ENCODE peak calls at places on chromosomes 3 and 15, in eight cellular contexts. One of them, this sample, is unnamed.

GRCh38 chr3:23481660-23482278 is 278.6 kb downstream of the UBE2E2 start:
- DNase-seq in NCI-H82: no peak
- DNase-seq in mucosa of descending colon: no peak
- DNase-seq in PC-9: no peak
- DNase-seq in ACHN: no peak
- DNase-seq in NCI-H345: no peak
- DNase-seq in NCI-H460: no peak
- DNase-seq in germinal center: no peak
- DNase-seq in this sample: no peak

GRCh38 chr3:148975277-148975676 is 16.1 kb upstream of the GYG1 start:
- DNase-seq in NCI-H82: no peak
- DNase-seq in ACHN: no peak
- DNase-seq in NCI-H460: no peak
- DNase-seq in PC-9: no peak
- DNase-seq in NCI-H345: no peak
- DNase-seq in mucosa of descending colon: no peak
- DNase-seq in germinal center: no peak
- DNase-seq in this sample: no peak

GRCh38 chr15:69557340-69558137 is 104.9 kb downstream of the RPLP1 start:
- DNase-seq in ACHN: peak; percentile 94
- DNase-seq in PC-9: peak; percentile 95
- DNase-seq in germinal center: no peak
- DNase-seq in mucosa of descending colon: no peak
- DNase-seq in NCI-H82: peak; percentile 89
- DNase-seq in NCI-H460: peak; percentile 96
- DNase-seq in NCI-H345: peak; percentile 29
- DNase-seq in this sample: no peak

GRCh38 chr15:24039683-24040082 is 352.6 kb upstream of the NDN start:
- DNase-seq in NCI-H460: no peak
- DNase-seq in NCI-H345: no peak
- DNase-seq in germinal center: no peak
- DNase-seq in ACHN: no peak
- DNase-seq in mucosa of descending colon: no peak
- DNase-seq in PC-9: no peak
- DNase-seq in NCI-H82: no peak
- DNase-seq in this sample: no peak

GRCh38 chr15:40421246-40422157 is 15.9 kb downstream of the IVD start:
- DNase-seq in NCI-H345: peak; percentile 57
- DNase-seq in PC-9: no peak
- DNase-seq in ACHN: peak; percentile 57
- DNase-seq in NCI-H460: peak; percentile 62
- DNase-seq in mucosa of descending colon: peak; percentile 86
- DNase-seq in NCI-H82: peak; percentile 91
- DNase-seq in germinal center: peak; percentile 82
- DNase-seq in this sample: peak; percentile 71

GRCh38 chr15:52362497-52362896 is 66.9 kb upstream of the MYO5C start:
- DNase-seq in PC-9: no peak
- DNase-seq in ACHN: no peak
- DNase-seq in germinal center: no peak
- DNase-seq in NCI-H345: no peak
- DNase-seq in mucosa of descending colon: no peak
- DNase-seq in NCI-H460: no peak
- DNase-seq in NCI-H82: no peak
- DNase-seq in this sample: no peak

GRCh38 chr15:64478863-64479262 is 18.5 kb downstream of the ZNF609 start:
- DNase-seq in germinal center: no peak
- DNase-seq in PC-9: no peak
- DNase-seq in NCI-H460: no peak
- DNase-seq in ACHN: no peak
- DNase-seq in NCI-H345: no peak
- DNase-seq in mucosa of descending colon: no peak
- DNase-seq in NCI-H82: no peak
- DNase-seq in this sample: no peak

GRCh38 chr15:100712226-100712625 is 109.8 kb downstream of the ASB7 start:
- DNase-seq in NCI-H460: no peak
- DNase-seq in NCI-H82: no peak
- DNase-seq in NCI-H345: no peak
- DNase-seq in germinal center: no peak
- DNase-seq in PC-9: no peak
- DNase-seq in ACHN: no peak
- DNase-seq in mucosa of descending colon: peak; percentile 68
- DNase-seq in this sample: no peak

GRCh38 chr3:129576514-129577345 is 29.7 kb downstream of the PLXND1 start:
- DNase-seq in mucosa of descending colon: peak; percentile 87
- DNase-seq in germinal center: peak; percentile 90
- DNase-seq in ACHN: no peak
- DNase-seq in NCI-H345: peak; percentile 58
- DNase-seq in NCI-H460: no peak
- DNase-seq in NCI-H82: peak; percentile 55
- DNase-seq in PC-9: no peak
- DNase-seq in this sample: peak; percentile 79

GRCh38 chr3:149658444-149659172 is 783 bp upstream of the WWTR1 start:
- DNase-seq in mucosa of descending colon: peak; percentile 62
- DNase-seq in NCI-H345: peak; percentile 26
- DNase-seq in germinal center: peak; percentile 53
- DNase-seq in NCI-H82: peak; percentile 35
- DNase-seq in ACHN: peak; percentile 79
- DNase-seq in PC-9: peak; percentile 71
- DNase-seq in NCI-H460: peak; percentile 54
- DNase-seq in this sample: no peak

GRCh38 chr3:70740082-70740481 is 427.6 kb upstream of the MDFIC2 start:
- DNase-seq in mucosa of descending colon: no peak
- DNase-seq in NCI-H460: no peak
- DNase-seq in PC-9: no peak
- DNase-seq in NCI-H82: no peak
- DNase-seq in NCI-H345: no peak
- DNase-seq in germinal center: no peak
- DNase-seq in ACHN: no peak
- DNase-seq in this sample: no peak

GRCh38 chr15:23372284-23372683 is 17.7 kb downstream of the GOLGA8S start:
- DNase-seq in germinal center: no peak
- DNase-seq in NCI-H345: no peak
- DNase-seq in NCI-H460: no peak
- DNase-seq in ACHN: no peak
- DNase-seq in NCI-H82: no peak
- DNase-seq in mucosa of descending colon: no peak
- DNase-seq in PC-9: no peak
- DNase-seq in this sample: no peak

GRCh38 chr3:129259612-129260477 is 10.4 kb downstream of the COPG1 start:
- DNase-seq in NCI-H82: no peak
- DNase-seq in NCI-H460: no peak
- DNase-seq in germinal center: no peak
- DNase-seq in PC-9: no peak
- DNase-seq in ACHN: no peak
- DNase-seq in NCI-H345: no peak
- DNase-seq in mucosa of descending colon: no peak
- DNase-seq in this sample: no peak

GRCh38 chr15:69604050-69604378 is 151.4 kb downstream of the RPLP1 start:
- DNase-seq in germinal center: no peak
- DNase-seq in NCI-H82: peak; percentile 39
- DNase-seq in mucosa of descending colon: no peak
- DNase-seq in ACHN: no peak
- DNase-seq in PC-9: peak; percentile 84
- DNase-seq in NCI-H460: no peak
- DNase-seq in NCI-H345: peak; percentile 62
- DNase-seq in this sample: no peak

GRCh38 chr3:155195558-155195957 is 97.9 kb downstream of the STRIT1 start:
- DNase-seq in NCI-H460: no peak
- DNase-seq in PC-9: no peak
- DNase-seq in mucosa of descending colon: no peak
- DNase-seq in NCI-H82: no peak
- DNase-seq in NCI-H345: no peak
- DNase-seq in ACHN: no peak
- DNase-seq in germinal center: no peak
- DNase-seq in this sample: no peak

GRCh38 chr3:150249776-150250175 is 158.3 kb upstream of the TSC22D2 start:
- DNase-seq in PC-9: no peak
- DNase-seq in NCI-H460: no peak
- DNase-seq in NCI-H345: no peak
- DNase-seq in ACHN: no peak
- DNase-seq in germinal center: no peak
- DNase-seq in mucosa of descending colon: no peak
- DNase-seq in NCI-H82: peak; percentile 86
- DNase-seq in this sample: no peak

GRCh38 chr3:52925405-52926313 is 28.3 kb upstream of the STIMATE start:
- DNase-seq in NCI-H82: no peak
- DNase-seq in NCI-H460: no peak
- DNase-seq in germinal center: no peak
- DNase-seq in ACHN: no peak
- DNase-seq in mucosa of descending colon: no peak
- DNase-seq in PC-9: no peak
- DNase-seq in NCI-H345: no peak
- DNase-seq in this sample: no peak

GRCh38 chr3:114902691-114903101 is 244.4 kb downstream of the ZBTB20 start:
- DNase-seq in NCI-H460: no peak
- DNase-seq in mucosa of descending colon: no peak
- DNase-seq in ACHN: peak; percentile 49
- DNase-seq in NCI-H82: peak; percentile 10
- DNase-seq in germinal center: no peak
- DNase-seq in NCI-H345: no peak
- DNase-seq in PC-9: no peak
- DNase-seq in this sample: no peak

GRCh38 chr3:115040673-115041286 is 106.3 kb downstream of the ZBTB20 start:
- DNase-seq in germinal center: peak; percentile 26
- DNase-seq in NCI-H460: peak; percentile 19
- DNase-seq in NCI-H82: peak; percentile 70
- DNase-seq in NCI-H345: no peak
- DNase-seq in PC-9: peak; percentile 35
- DNase-seq in ACHN: peak; percentile 41
- DNase-seq in mucosa of descending colon: no peak
- DNase-seq in this sample: peak; percentile 30

GRCh38 chr3:184320099-184320445 is 5.7 kb downstream of the EIF4G1 start:
- DNase-seq in NCI-H345: peak; percentile 71
- DNase-seq in NCI-H82: no peak
- DNase-seq in germinal center: no peak
- DNase-seq in ACHN: peak; percentile 93
- DNase-seq in mucosa of descending colon: peak; percentile 95
- DNase-seq in NCI-H460: peak; percentile 89
- DNase-seq in PC-9: peak; percentile 87
- DNase-seq in this sample: no peak

GRCh38 chr3:66427352-66427751 is 73.5 kb downstream of the LRIG1 start:
- DNase-seq in ACHN: no peak
- DNase-seq in mucosa of descending colon: no peak
- DNase-seq in NCI-H460: no peak
- DNase-seq in germinal center: no peak
- DNase-seq in PC-9: no peak
- DNase-seq in NCI-H345: no peak
- DNase-seq in NCI-H82: no peak
- DNase-seq in this sample: no peak

GRCh38 chr15:74312445-74313007 is 54.9 kb downstream of the CYP11A1 start:
- DNase-seq in PC-9: no peak
- DNase-seq in NCI-H460: no peak
- DNase-seq in NCI-H345: peak; percentile 94
- DNase-seq in NCI-H82: peak; percentile 98
- DNase-seq in mucosa of descending colon: no peak
- DNase-seq in ACHN: no peak
- DNase-seq in germinal center: no peak
- DNase-seq in this sample: no peak

GRCh38 chr3:172347895-172348680 is 100.2 kb downstream of the GHSR start:
- DNase-seq in PC-9: peak; percentile 74
- DNase-seq in NCI-H82: no peak
- DNase-seq in germinal center: no peak
- DNase-seq in NCI-H460: no peak
- DNase-seq in mucosa of descending colon: no peak
- DNase-seq in NCI-H345: no peak
- DNase-seq in ACHN: no peak
- DNase-seq in this sample: no peak

GRCh38 chr15:51620647-51621046 is 1.9 kb downstream of the DMXL2 start:
- DNase-seq in germinal center: peak; percentile 6
- DNase-seq in PC-9: no peak
- DNase-seq in NCI-H460: no peak
- DNase-seq in ACHN: no peak
- DNase-seq in mucosa of descending colon: no peak
- DNase-seq in NCI-H345: peak; percentile 6
- DNase-seq in NCI-H82: peak; percentile 54
- DNase-seq in this sample: no peak

GRCh38 chr15:63049747-63050439 is 7.3 kb downstream of the TPM1 start:
- DNase-seq in NCI-H345: no peak
- DNase-seq in PC-9: no peak
- DNase-seq in mucosa of descending colon: no peak
- DNase-seq in NCI-H460: no peak
- DNase-seq in germinal center: no peak
- DNase-seq in ACHN: peak; percentile 20
- DNase-seq in NCI-H82: no peak
- DNase-seq in this sample: no peak

GRCh38 chr3:60645801-60646200 is 605.5 kb downstream of the FHIT start:
- DNase-seq in ACHN: no peak
- DNase-seq in NCI-H82: no peak
- DNase-seq in NCI-H345: no peak
- DNase-seq in mucosa of descending colon: no peak
- DNase-seq in germinal center: no peak
- DNase-seq in PC-9: no peak
- DNase-seq in NCI-H460: no peak
- DNase-seq in this sample: no peak

GRCh38 chr3:188830955-188831354 is 340.8 kb upstream of the TPRG1 start:
- DNase-seq in NCI-H82: peak; percentile 13
- DNase-seq in mucosa of descending colon: no peak
- DNase-seq in NCI-H460: peak; percentile 1
- DNase-seq in NCI-H345: no peak
- DNase-seq in ACHN: peak; percentile 7
- DNase-seq in germinal center: no peak
- DNase-seq in PC-9: no peak
- DNase-seq in this sample: no peak

GRCh38 chr3:12193485-12194165 is 34.9 kb upstream of the TIMP4 start:
- DNase-seq in ACHN: peak; percentile 92
- DNase-seq in NCI-H460: peak; percentile 88
- DNase-seq in PC-9: peak; percentile 96
- DNase-seq in mucosa of descending colon: no peak
- DNase-seq in NCI-H345: no peak
- DNase-seq in NCI-H82: no peak
- DNase-seq in germinal center: no peak
- DNase-seq in this sample: no peak

GRCh38 chr3:14397531-14397930 is 4.9 kb upstream of the SLC6A6 start:
- DNase-seq in NCI-H460: no peak
- DNase-seq in ACHN: no peak
- DNase-seq in NCI-H345: no peak
- DNase-seq in NCI-H82: no peak
- DNase-seq in germinal center: no peak
- DNase-seq in mucosa of descending colon: no peak
- DNase-seq in PC-9: no peak
- DNase-seq in this sample: no peak

GRCh38 chr3:138747229-138747628 is 87.5 kb downstream of the PIK3CB start:
- DNase-seq in germinal center: no peak
- DNase-seq in ACHN: no peak
- DNase-seq in NCI-H82: no peak
- DNase-seq in mucosa of descending colon: no peak
- DNase-seq in NCI-H460: no peak
- DNase-seq in NCI-H345: no peak
- DNase-seq in PC-9: no peak
- DNase-seq in this sample: no peak

GRCh38 chr3:185744997-185745843 is 79.6 kb downstream of the IGF2BP2 start:
- DNase-seq in NCI-H82: no peak
- DNase-seq in PC-9: no peak
- DNase-seq in NCI-H460: no peak
- DNase-seq in germinal center: peak; percentile 28
- DNase-seq in mucosa of descending colon: no peak
- DNase-seq in NCI-H345: no peak
- DNase-seq in ACHN: peak; percentile 75
- DNase-seq in this sample: no peak